ENCODE peak calls at places on chromosome 2, in six cellular contexts. B is brain microvascular endothelial cell, S is AG09309, I is endothelial cell, Z is GM12865, R is GM10248. V is an unnamed sample.

GRCh38 chr2:73685770-73686438 is 43.7 kb upstream of the NAT8 start:
- DNase-seq in R (no peak), I (no peak), Z (no peak), S (no peak), B (no peak), V (no peak)

GRCh38 chr2:224570328-224570993 is 14.7 kb downstream of the CUL3 start:
- DNase-seq in S (no peak), B (no peak), Z (no peak), I (no peak), R (no peak), V (no peak)

GRCh38 chr2:28539095-28539494 is 43.2 kb downstream of the PLB1 start:
- DNase-seq in I (no peak), S (no peak), Z (peak), B (no peak), R (no peak), V (no peak)

GRCh38 chr2:199662245-199662644 is 188.7 kb downstream of the FTCDNL1 start:
- DNase-seq in Z (no peak), S (no peak), I (no peak), B (no peak), R (no peak), V (no peak)

GRCh38 chr2:218289639-218290315 is 2.5 kb downstream of the TMBIM1 start:
- DNase-seq in S (no peak), R (no peak), Z (no peak), B (no peak), I (no peak), V (no peak)

GRCh38 chr2:43040084-43040854 is 186.1 kb downstream of the ZFP36L2 start:
- DNase-seq in I (no peak), S (no peak), B (no peak), R (peak), Z (peak), V (no peak)

GRCh38 chr2:85173909-85174308 is 40.7 kb downstream of the TCF7L1 start:
- DNase-seq in I (no peak), B (no peak), R (no peak), S (no peak), Z (no peak), V (no peak)

GRCh38 chr2:176134978-176135575 is 5.6 kb downstream of the HOXD8 start:
- DNase-seq in R (no peak), B (no peak), I (no peak), S (no peak), Z (no peak), V (no peak)

GRCh38 chr2:187679454-187679853 is 125.2 kb upstream of the TFPI start:
- DNase-seq in Z (no peak), S (no peak), R (no peak), B (no peak), I (no peak), V (no peak)

GRCh38 chr2:179569834-179570233 is 291.6 kb downstream of the ZNF385B start:
- DNase-seq in Z (no peak), S (peak), R (no peak), B (no peak), I (no peak), V (no peak)

GRCh38 chr2:170892391-170892951 is 36.6 kb upstream of the GORASP2 start:
- DNase-seq in B (no peak), Z (no peak), I (no peak), S (no peak), R (no peak), V (no peak)
- TF ChIP-seq CTCF in B (no peak), Z (no peak), I (no peak), S (no peak), R (no peak), V (no peak)

GRCh38 chr2:137865954-137866540 is 98.2 kb upstream of the HNMT start:
- DNase-seq in I (peak), Z (peak), B (peak), S (peak), R (no peak), V (no peak)
- TF ChIP-seq CTCF in I (peak), Z (peak), B (peak), S (peak), R (peak), V (peak)

DNA sequence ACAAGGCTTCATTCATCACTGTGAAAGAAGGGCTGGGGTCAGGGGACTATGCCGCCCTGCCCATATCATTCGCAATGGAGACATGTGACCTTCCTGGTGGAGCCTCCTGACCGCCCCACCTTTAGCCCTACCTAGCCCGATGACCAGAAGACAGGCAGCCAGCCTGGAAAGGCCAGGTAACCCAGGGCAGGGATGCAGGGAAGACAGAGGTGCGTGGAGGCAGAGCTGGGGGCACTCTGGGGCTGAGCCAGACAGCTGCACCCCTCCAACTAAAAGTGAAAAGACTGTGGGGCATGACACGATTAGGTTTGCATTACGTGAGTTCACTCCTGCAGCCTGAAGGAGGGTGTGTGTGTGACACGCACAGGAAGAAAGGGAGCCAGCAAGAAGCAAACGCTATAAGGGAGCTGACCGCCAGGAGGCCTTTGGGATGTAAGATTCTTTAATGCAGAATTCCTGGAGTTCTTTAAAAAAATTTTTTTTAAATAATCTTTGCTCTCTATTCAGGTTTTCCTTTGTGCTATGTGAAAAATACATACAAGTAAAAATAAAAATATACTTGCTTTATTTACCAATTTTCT is 3.7 kb upstream of the HES6 start:
- DNase-seq in S (no peak), R (no peak), I (no peak), Z (no peak), B (no peak), V (no peak)
- TF ChIP-seq CTCF in S (no peak), R (no peak), I (no peak), Z (no peak), B (peak), V (no peak)

DNA sequence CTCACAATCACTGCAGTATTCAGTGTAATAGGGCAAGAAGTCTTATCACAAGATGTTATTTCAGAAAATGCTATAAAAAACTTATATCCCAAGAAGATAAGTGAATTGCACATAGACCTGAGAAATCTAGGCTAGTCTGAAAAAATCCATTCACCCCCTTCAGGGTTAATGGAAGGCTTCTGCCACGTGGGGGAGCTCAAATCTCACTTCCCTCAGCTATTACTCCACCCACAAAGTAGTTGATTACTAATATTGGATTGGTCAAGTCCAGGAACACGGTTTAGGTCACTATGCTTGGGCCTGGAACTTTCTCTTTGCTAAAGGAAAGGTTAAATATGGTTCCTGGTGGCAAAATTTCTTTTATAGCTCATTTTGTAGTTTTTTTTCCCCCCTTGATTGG is 51.2 kb upstream of the ADAM23 start:
- DNase-seq in R (peak), Z (peak), B (peak), I (peak), S (peak), V (no peak)
- TF ChIP-seq CTCF in R (peak), Z (peak), B (peak), I (peak), S (peak), V (peak)

GRCh38 chr2:110751642-110752041 is 19.3 kb downstream of the ACOXL start:
- DNase-seq in S (no peak), R (no peak), B (no peak), Z (no peak), I (no peak), V (no peak)

GRCh38 chr2:110759411-110759810 is 27.0 kb downstream of the ACOXL start:
- DNase-seq in B (no peak), R (no peak), I (no peak), S (no peak), Z (no peak), V (no peak)

GRCh38 chr2:110752871-110753270 is 20.5 kb downstream of the ACOXL start:
- DNase-seq in I (no peak), B (no peak), Z (no peak), S (no peak), R (no peak), V (no peak)

DNA sequence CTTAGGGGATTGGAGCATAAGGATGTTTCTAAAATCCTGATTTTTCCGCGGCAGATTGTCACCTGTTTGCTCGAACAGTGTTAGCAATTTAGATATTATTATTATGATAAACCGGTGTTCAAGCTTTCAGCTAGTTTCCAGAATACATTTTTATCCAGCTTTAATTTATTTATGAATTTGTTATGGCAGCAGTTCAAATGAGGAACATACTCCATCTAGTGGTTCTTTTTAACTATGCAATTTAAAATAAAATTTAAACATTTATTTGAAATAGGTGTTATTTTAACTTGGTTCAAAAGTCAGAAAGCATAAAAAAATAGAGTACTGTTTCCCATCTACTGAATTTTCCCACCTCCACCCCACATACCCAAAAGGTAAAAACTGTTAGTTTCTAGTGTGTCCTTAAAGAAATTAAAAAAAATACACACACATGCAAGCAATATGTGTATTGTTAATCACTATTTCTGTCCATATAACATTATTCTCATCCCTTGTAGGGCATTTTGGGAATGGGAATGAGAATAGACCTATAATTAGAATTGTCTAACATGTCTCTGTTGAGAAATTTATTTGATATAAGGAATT is 23.2 kb downstream of the ACOXL start:
- DNase-seq in Z (no peak), I (no peak), B (no peak), R (peak), S (no peak), V (no peak)
- TF ChIP-seq CTCF in Z (peak), I (peak), B (peak), R (peak), S (peak), V (peak)

GRCh38 chr2:115908731-115909130 is 1466.3 kb downstream of the DPP10 start:
- DNase-seq in I (no peak), R (no peak), S (no peak), Z (no peak), B (no peak), V (no peak)

GRCh38 chr2:115910270-115910669 is 1467.8 kb downstream of the DPP10 start:
- DNase-seq in I (peak), S (no peak), Z (no peak), B (no peak), R (no peak), V (no peak)
- TF ChIP-seq CTCF in I (peak), S (no peak), Z (no peak), B (no peak), R (no peak), V (no peak)

V was measured in osteocyte.